ENCODE peak calls at places on chromosome 9, in four cellular contexts. N is spleen; D is CD8-positive, alpha-beta T cell; W is thoracic aorta. V is an unnamed sample.

GRCh38 chr9:123525424-123525823 is 169.4 kb downstream of the CRB2 start:
- DNase-seq in N (no peak), W (no peak), D (no peak), V (no peak)

GRCh38 chr9:91486699-91487497 is 63.3 kb upstream of the NFIL3 start:
- DNase-seq in N (no peak), D (no peak), W (no peak), V (no peak)

GRCh38 chr9:82570226-82570625 is 492.7 kb downstream of the RASEF start:
- DNase-seq in N (no peak), D (no peak), W (no peak), V (no peak)

GRCh38 chr9:73782166-73782565 is 630.5 kb downstream of the ANXA1 start:
- DNase-seq in W (no peak), D (no peak), N (no peak), V (no peak)

GRCh38 chr9:79581388-79581787 is 9.6 kb downstream of the TLE4 start:
- DNase-seq in D (no peak), N (no peak), W (no peak), V (no peak)

GRCh38 chr9:88378317-88378716 is 9.9 kb upstream of the SPIN1 start:
- DNase-seq in N (no peak), W (no peak), D (no peak), V (no peak)

GRCh38 chr9:126057461-126057860 is 269.2 kb upstream of the MVB12B start:
- DNase-seq in W (no peak), N (peak), D (no peak), V (peak)

GRCh38 chr9:16344343-16344742 is 526.1 kb downstream of the BNC2 start:
- DNase-seq in D (no peak), W (no peak), N (no peak), V (no peak)

GRCh38 chr9:114452219-114453169 is 52.8 kb downstream of the WHRN start:
- DNase-seq in W (no peak), D (peak), N (no peak), V (peak)

GRCh38 chr9:111922324-111923013 is 25.9 kb downstream of the UGCG start:
- DNase-seq in W (no peak), D (no peak), N (no peak), V (no peak)

GRCh38 chr9:135864447-135865049 is 42.8 kb downstream of the CAMSAP1 start:
- DNase-seq in D (peak), W (no peak), N (peak), V (no peak)

GRCh38 chr9:100601216-100601615 is 23.3 kb downstream of the CAVIN4 start:
- DNase-seq in D (no peak), N (no peak), W (no peak), V (no peak)

GRCh38 chr9:113614843-113615648 is 151.5 kb downstream of the RGS3 start:
- DNase-seq in W (peak), D (no peak), N (peak), V (peak)

GRCh38 chr9:96514825-96515218 is 64.9 kb downstream of the HABP4 start:
- DNase-seq in N (no peak), W (no peak), D (no peak), V (no peak)
- H3K27ac ChIP-seq in N (no peak), W (peak), D (no peak), V (peak)

DNA sequence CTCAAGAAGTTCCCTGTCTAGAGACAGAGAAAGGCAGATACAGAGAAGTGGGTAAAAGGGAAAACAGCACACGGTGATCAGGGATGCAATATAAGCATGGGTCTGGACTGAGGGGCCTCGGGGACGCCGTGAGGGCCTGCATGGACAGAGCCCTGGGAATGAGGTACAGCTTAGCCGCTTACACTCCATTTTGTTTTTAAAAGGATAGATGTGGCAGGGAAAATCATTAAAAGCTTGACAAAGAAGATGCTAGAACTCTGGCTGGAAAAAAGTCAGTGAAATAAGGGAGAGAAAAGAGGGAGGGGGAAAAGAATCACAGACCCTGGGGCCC is 69.1 kb downstream of the EPB41L4B start:
- DNase-seq in N (no peak), W (no peak), D (no peak), V (no peak)
- H3K4me3 ChIP-seq in N (no peak), W (no peak), D (no peak), V (no peak)

GRCh38 chr9:89923961-89924504 is 319.2 kb downstream of the GADD45G start:
- DNase-seq in W (no peak), N (no peak), D (no peak), V (no peak)
- TF ChIP-seq CTCF in W (no peak), N (peak), D (no peak), V (peak)

GRCh38 chr9:121484659-121485446 is 14.8 kb downstream of the GGTA1 start:
- DNase-seq in D (no peak), W (no peak), N (no peak), V (no peak)
- H3K27ac ChIP-seq in D (no peak), W (peak), N (peak), V (peak)

GRCh38 chr9:129620669-129621295 is at the start of gene C9orf50:
- DNase-seq in D (no peak), N (no peak), W (no peak), V (no peak)
- H3K4me3 ChIP-seq in D (peak), N (peak), W (peak), V (peak)

GRCh38 chr9:129854588-129855110 is 19.4 kb downstream of the USP20 start:
- DNase-seq in D (no peak), W (no peak), N (no peak), V (no peak)

GRCh38 chr9:129853614-129854013 is 18.4 kb downstream of the USP20 start:
- DNase-seq in N (no peak), D (no peak), W (no peak), V (no peak)

GRCh38 chr9:129850821-129851540 is 15.7 kb downstream of the USP20 start:
- DNase-seq in D (no peak), W (no peak), N (no peak), V (no peak)

GRCh38 chr9:129851821-129852220 is 16.6 kb downstream of the USP20 start:
- DNase-seq in D (no peak), N (no peak), W (no peak), V (no peak)

GRCh38 chr9:129852575-129852974 is 17.3 kb downstream of the USP20 start:
- DNase-seq in D (no peak), N (no peak), W (no peak), V (no peak)
- TF ChIP-seq CTCF in D (no peak), N (no peak), W (no peak), V (no peak)

GRCh38 chr9:105416840-105417239 is 31.0 kb upstream of the FSD1L start:
- DNase-seq in D (no peak), N (no peak), W (no peak), V (no peak)
- H3K27ac ChIP-seq in D (no peak), N (no peak), W (no peak), V (no peak)

GRCh38 chr9:115636596-115636995 is 517.0 kb upstream of the PAPPA start:
- DNase-seq in N (no peak), W (no peak), D (no peak), V (no peak)

GRCh38 chr9:115640887-115641286 is 512.7 kb upstream of the PAPPA start:
- DNase-seq in N (no peak), W (no peak), D (no peak), V (no peak)

GRCh38 chr9:115637661-115638060 is 515.9 kb upstream of the PAPPA start:
- DNase-seq in D (no peak), W (no peak), N (no peak), V (no peak)

GRCh38 chr9:115643948-115644727 is 509.5 kb upstream of the PAPPA start:
- DNase-seq in W (no peak), N (no peak), D (no peak), V (no peak)

DNA sequence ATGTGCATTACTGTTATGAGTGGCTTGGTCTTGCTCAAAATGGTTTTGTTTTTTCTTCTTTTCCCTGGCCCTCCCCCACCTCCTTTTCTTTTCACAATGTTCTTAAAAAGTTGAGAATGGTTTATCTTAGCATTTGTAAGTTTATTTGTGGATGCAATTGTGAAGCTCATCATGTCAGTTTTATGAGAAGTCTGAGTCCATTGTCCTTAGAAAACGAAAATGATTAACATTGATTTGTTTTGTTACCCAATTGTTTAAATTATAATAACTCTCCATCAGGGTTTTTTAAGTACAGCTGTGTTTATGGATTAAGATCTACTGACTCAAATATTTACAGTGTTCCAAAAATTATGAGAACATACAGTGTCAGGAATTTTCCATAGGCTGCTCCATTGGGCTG is 511.3 kb upstream of the PAPPA start:
- DNase-seq in W (no peak), N (no peak), D (no peak), V (no peak)
- H3K4me3 ChIP-seq in W (no peak), N (no peak), D (no peak), V (no peak)

DNA sequence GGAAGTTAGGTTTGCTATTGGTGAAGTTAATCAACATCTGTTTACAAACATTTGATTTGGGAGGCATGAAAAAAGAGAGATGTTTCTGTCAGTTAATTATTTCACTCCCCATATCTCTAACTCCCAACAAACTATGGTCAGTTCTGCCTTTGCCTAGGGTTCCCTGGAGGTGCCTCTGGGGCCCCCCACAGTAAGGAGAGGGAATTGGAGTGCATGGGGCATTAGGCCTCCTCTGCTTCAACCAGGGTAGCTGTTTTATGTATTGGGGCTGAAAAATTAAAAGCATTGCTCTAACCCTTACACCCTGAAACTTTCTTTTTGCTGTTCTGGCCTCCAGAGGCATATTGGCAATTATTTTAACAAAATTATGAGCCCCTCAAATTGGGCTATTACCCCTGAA is 32.3 kb downstream of the RUSC2 start:
- DNase-seq in W (no peak), N (no peak), D (no peak), V (no peak)
- TF ChIP-seq CTCF in W (no peak), N (no peak), D (no peak), V (peak)

GRCh38 chr9:110115341-110115820 is 92.6 kb downstream of the C9orf152 start:
- DNase-seq in D (no peak), W (no peak), N (no peak), V (no peak)
- H3K27ac ChIP-seq in D (no peak), W (no peak), N (no peak), V (peak)

V was measured in upper lobe of right lung.